ENCODE peak calls at places on chromosomes 5 and 9, in ten cellular contexts. T is frontal cortex; U is astrocyte; H is prostate gland; D is HAP-1; K is activated naive CD4-positive, alpha-beta T cell treated with anti-CD3 and anti-CD28 coated beads for 36 hours; R is NCI-H446 treated with DMSO at 0.1 percent for 48 hours; X is stimulated activated CD8-positive, alpha-beta memory T cell treated with anti-CD3 and anti-CD28 coated beads, Interleukin-12 subunit alpha, Interleukin-12 subunit beta, amount 100 ng/mL, for 1 hour; Z is EL; M is activated CD8-positive, alpha-beta memory T cell treated with anti-CD3 and anti-CD28 coated beads, Interleukin-2, amount 50 U/mL, for 48 hours. J is an unnamed sample.
A peak's percentile ranks its signal among the peaks of the same experiment; 100 is the strongest.

GRCh38 chr9:74760031-74760700 is 127.6 kb downstream of the TRPM6 start:
- DNase-seq in T (no peak), U (peak; percentile 89), H (no peak), D (no peak), K (no peak), R (no peak), X (no peak), Z (peak; percentile 86), M (no peak), J (peak; percentile 100)

GRCh38 chr9:98781588-98782383 is 14.6 kb downstream of the ANKS6 start:
- DNase-seq in T (no peak), U (no peak), H (no peak), D (no peak), K (no peak), R (no peak), X (no peak), Z (no peak), M (no peak), J (peak; percentile 97)

GRCh38 chr5:138180183-138180782 is 1.4 kb downstream of the KIF20A start:
- DNase-seq in T (no peak), U (peak; percentile 19), H (no peak), D (peak; percentile 49), K (peak; percentile 8), R (peak; percentile 70), X (no peak), Z (peak; percentile 80), M (no peak), J (peak; percentile 84)

GRCh38 chr5:6475626-6476312 is 27.1 kb downstream of the UBE2QL1 start:
- DNase-seq in T (no peak), U (no peak), H (no peak), D (peak; percentile 29), K (no peak), R (no peak), X (no peak), Z (no peak), M (peak; percentile 10), J (no peak)

GRCh38 chr5:139642891-139643871 is 5.0 kb upstream of the CXXC5 start:
- DNase-seq in T (peak; percentile 4), U (no peak), H (peak; percentile 84), D (no peak), K (peak; percentile 4), R (no peak), X (no peak), Z (no peak), M (no peak), J (no peak)

GRCh38 chr5:11878846-11879245 is 25.4 kb downstream of the CTNND2 start:
- DNase-seq in T (no peak), U (no peak), H (no peak), D (no peak), K (no peak), R (peak; percentile 86), X (no peak), Z (no peak), M (no peak), J (no peak)

GRCh38 chr9:27505744-27506161 is 18.3 kb upstream of the IFNK start:
- DNase-seq in T (no peak), U (peak; percentile 31), H (no peak), D (no peak), K (peak; percentile 65), R (no peak), X (no peak), Z (no peak), M (no peak), J (peak; percentile 85)

GRCh38 chr5:153153086-153153485 is 337.4 kb upstream of the GRIA1 start:
- DNase-seq in T (no peak), U (peak; percentile 89), H (no peak), D (no peak), K (no peak), R (no peak), X (no peak), Z (peak; percentile 66), M (no peak), J (peak; percentile 26)

GRCh38 chr5:969421-969839 is 39.2 kb upstream of the NKD2 start:
- DNase-seq in T (no peak), U (peak; percentile 94), H (no peak), D (no peak), K (peak; percentile 24), R (peak; percentile 23), X (no peak), Z (no peak), M (no peak), J (no peak)

GRCh38 chr5:173868096-173868879 is 19.9 kb upstream of the CPEB4 start:
- DNase-seq in T (no peak), U (peak; percentile 60), H (peak; percentile 82), D (no peak), K (no peak), R (no peak), X (no peak), Z (peak; percentile 74), M (no peak), J (peak; percentile 26)

GRCh38 chr5:131394128-131394527 is 130.3 kb downstream of the CDC42SE2 start:
- DNase-seq in T (no peak), U (peak; percentile 59), H (peak; percentile 53), D (no peak), K (peak; percentile 72), R (no peak), X (peak; percentile 27), Z (no peak), M (no peak), J (peak; percentile 88)

GRCh38 chr5:74895906-74896305 is 29.7 kb upstream of the FAM169A start:
- DNase-seq in T (peak; percentile 24), U (peak; percentile 88), H (peak; percentile 68), D (no peak), K (no peak), R (peak; percentile 98), X (no peak), Z (peak; percentile 86), M (no peak), J (peak; percentile 73)

GRCh38 chr5:109691248-109691574 is 1.5 kb downstream of the MAN2A1 start:
- DNase-seq in T (no peak), U (no peak), H (no peak), D (no peak), K (no peak), R (peak; percentile 60), X (no peak), Z (no peak), M (peak; percentile 72), J (no peak)

GRCh38 chr9:19552282-19552681 is 143.5 kb downstream of the ACER2 start:
- DNase-seq in T (no peak), U (no peak), H (no peak), D (no peak), K (no peak), R (no peak), X (no peak), Z (no peak), M (no peak), J (no peak)

GRCh38 chr9:69346596-69347390 is 21.8 kb downstream of the ENTREP1 start:
- DNase-seq in T (no peak), U (no peak), H (peak; percentile 72), D (no peak), K (no peak), R (no peak), X (no peak), Z (peak; percentile 31), M (no peak), J (peak; percentile 14)

GRCh38 chr9:2339416-2339815 is 282.2 kb upstream of the VLDLR start:
- DNase-seq in T (no peak), U (no peak), H (no peak), D (no peak), K (no peak), R (no peak), X (no peak), Z (no peak), M (no peak), J (no peak)

GRCh38 chr5:134070648-134070978 is 43.9 kb upstream of the TCF7 start:
- DNase-seq in T (no peak), U (peak; percentile 16), H (no peak), D (no peak), K (no peak), R (no peak), X (no peak), Z (peak; percentile 9), M (no peak), J (peak; percentile 68)